ENCODE peak calls at places on chromosomes 4 and X, in four cellular contexts. R is NCI-H1092; B is activated CD8-positive, alpha-beta T cell treated with anti-CD3 and anti-CD28 coated beads for 36 hours; Y is AG08396. L is an unnamed sample.

GRCh38 chrX:115410731-115411435 is 121.4 kb downstream of the LUZP4 start:
- DNase-seq in R (no peak), B (no peak), Y (no peak), L (no peak)

GRCh38 chrX:102765217-102765616 is 44.7 kb downstream of the GPRASP3 start:
- DNase-seq in R (no peak), B (no peak), Y (peak; percentile 33), L (peak; percentile 21)

GRCh38 chrX:1390621-1391369 is 1.1 kb downstream of the SLC25A6 start:
- DNase-seq in R (no peak), B (no peak), Y (no peak), L (no peak)

GRCh38 chr4:157775971-157776370 is 396.9 kb downstream of the GASK1B start:
- DNase-seq in R (no peak), B (no peak), Y (no peak), L (no peak)

GRCh38 chrX:153460826-153461225 is 9.6 kb downstream of the HAUS7 start:
- DNase-seq in R (peak; percentile 18), B (peak; percentile 56), Y (peak; percentile 52), L (peak; percentile 48)

GRCh38 chrX:150253946-150254615 is 109.0 kb upstream of the MAMLD1 start:
- DNase-seq in R (no peak), B (no peak), Y (no peak), L (no peak)

GRCh38 chr4:186002853-186003252 is 66.1 kb upstream of the TLR3 start:
- DNase-seq in R (no peak), B (no peak), Y (no peak), L (no peak)

GRCh38 chr4:113540859-113541258 is 220.7 kb downstream of the CAMK2D start:
- DNase-seq in R (no peak), B (peak; percentile 77), Y (no peak), L (no peak)

GRCh38 chrX:139842326-139843175 is 90.3 kb downstream of the ATP11C start:
- DNase-seq in R (no peak), B (no peak), Y (no peak), L (no peak)

GRCh38 chr4:57182132-57182874 is 72.1 kb upstream of the IGFBP7 start:
- DNase-seq in R (peak; percentile 77), B (no peak), Y (no peak), L (no peak)

GRCh38 chrX:53357799-53358530 is 64.5 kb downstream of the SMC1A start:
- DNase-seq in R (no peak), B (no peak), Y (peak; percentile 24), L (no peak)

GRCh38 chr4:76690091-76690905 is 207.6 kb downstream of the SOWAHB start:
- DNase-seq in R (peak; percentile 26), B (no peak), Y (peak; percentile 40), L (no peak)

GRCh38 chr4:53587123-53587522 is 4.2 kb downstream of the LNX1 start:
- DNase-seq in R (no peak), B (no peak), Y (no peak), L (no peak)

GRCh38 chr4:183099537-183100297 is 660 bp downstream of the WWC2 start:
- DNase-seq in R (no peak), B (peak; percentile 11), Y (peak; percentile 41), L (peak; percentile 24)

GRCh38 chr4:128686032-128686465 is 123.5 kb upstream of the JADE1 start:
- DNase-seq in R (no peak), B (no peak), Y (no peak), L (no peak)

GRCh38 chr4:6452897-6453687 is 19.3 kb downstream of the PPP2R2C start:
- DNase-seq in R (peak; percentile 50), B (no peak), Y (no peak), L (no peak)

GRCh38 chr4:3414421-3415279 is 27.1 kb upstream of the HGFAC start:
- DNase-seq in R (no peak), B (no peak), Y (no peak), L (no peak)

GRCh38 chr4:20318899-20319291 is 67.2 kb downstream of the SLIT2 start:
- DNase-seq in R (no peak), B (no peak), Y (no peak), L (no peak)

GRCh38 chr4:6727081-6727942 is 11.3 kb downstream of the BLOC1S4 start:
- DNase-seq in R (no peak), B (no peak), Y (no peak), L (no peak)

GRCh38 chr4:40967550-40967949 is 217.8 kb downstream of the NSUN7 start:
- DNase-seq in R (no peak), B (no peak), Y (no peak), L (no peak)